ENCODE peak calls at places on chromosomes 2 and 18, in six cellular contexts. One of them, this sample, is unnamed. For H4K20me1, the result is how much of the 10 kb centered on the place peaks cover.

GRCh38 chr18:38747153-38747552 is 1181.6 kb upstream of the CELF4 start:
- DNase-seq in OCI-LY7: no peak
- DNase-seq in HCT116: no peak
- DNase-seq in fibroblast of lung: no peak
- DNase-seq in astrocyte: no peak
- DNase-seq in MM.1S: peak
- DNase-seq in this sample: no peak

GRCh38 chr2:232421189-232421785 is 14.6 kb downstream of the ALPG start:
- DNase-seq in HCT116: peak
- DNase-seq in astrocyte: no peak
- DNase-seq in OCI-LY7: no peak
- DNase-seq in MM.1S: no peak
- DNase-seq in fibroblast of lung: no peak
- DNase-seq in this sample: no peak

GRCh38 chr18:6022840-6023239 is 127.5 kb upstream of the TMEM200C start:
- DNase-seq in OCI-LY7: no peak
- DNase-seq in HCT116: no peak
- DNase-seq in astrocyte: peak
- DNase-seq in fibroblast of lung: peak
- DNase-seq in MM.1S: no peak
- DNase-seq in this sample: no peak

GRCh38 chr2:26927221-26927620 is 43.2 kb upstream of the MAPRE3 start:
- DNase-seq in OCI-LY7: no peak
- DNase-seq in astrocyte: no peak
- DNase-seq in HCT116: no peak
- DNase-seq in fibroblast of lung: no peak
- DNase-seq in MM.1S: no peak
- DNase-seq in this sample: no peak

GRCh38 chr18:45370190-45371010 is 244.9 kb upstream of the SLC14A2 start:
- DNase-seq in astrocyte: peak
- DNase-seq in MM.1S: no peak
- DNase-seq in HCT116: no peak
- DNase-seq in fibroblast of lung: peak
- DNase-seq in OCI-LY7: no peak
- DNase-seq in this sample: no peak

GRCh38 chr2:23350026-23350791 is 34.8 kb upstream of the KLHL29 start:
- DNase-seq in astrocyte: no peak
- DNase-seq in OCI-LY7: no peak
- DNase-seq in MM.1S: no peak
- DNase-seq in HCT116: no peak
- DNase-seq in fibroblast of lung: no peak
- DNase-seq in this sample: no peak

GRCh38 chr18:21330122-21330701 is 88.2 kb downstream of the GREB1L start:
- DNase-seq in fibroblast of lung: peak
- DNase-seq in MM.1S: no peak
- DNase-seq in OCI-LY7: no peak
- DNase-seq in astrocyte: peak
- DNase-seq in HCT116: peak
- DNase-seq in this sample: no peak

GRCh38 chr18:22542400-22542835 is 124.7 kb upstream of the CTAGE1 start:
- DNase-seq in astrocyte: peak
- DNase-seq in OCI-LY7: no peak
- DNase-seq in HCT116: no peak
- DNase-seq in fibroblast of lung: peak
- DNase-seq in MM.1S: no peak
- DNase-seq in this sample: no peak

GRCh38 chr2:219124379-219125110 is 36.1 kb downstream of the NHEJ1 start:
- DNase-seq in astrocyte: peak
- DNase-seq in OCI-LY7: no peak
- DNase-seq in fibroblast of lung: peak
- DNase-seq in MM.1S: no peak
- DNase-seq in HCT116: no peak
- DNase-seq in this sample: peak

GRCh38 chr2:67039701-67040100 is 357.4 kb upstream of the ETAA1 start:
- DNase-seq in astrocyte: no peak
- DNase-seq in fibroblast of lung: no peak
- DNase-seq in MM.1S: no peak
- DNase-seq in OCI-LY7: no peak
- DNase-seq in HCT116: no peak
- DNase-seq in this sample: no peak

GRCh38 chr2:10452334-10452733 is 4.2 kb upstream of the ODC1 start:
- DNase-seq in HCT116: no peak
- DNase-seq in fibroblast of lung: peak
- DNase-seq in astrocyte: peak
- DNase-seq in MM.1S: no peak
- DNase-seq in OCI-LY7: no peak
- DNase-seq in this sample: no peak

GRCh38 chr2:121697108-121697631 is 39.5 kb downstream of the NIFK start:
- DNase-seq in OCI-LY7: no peak
- DNase-seq in astrocyte: peak
- DNase-seq in HCT116: no peak
- DNase-seq in fibroblast of lung: no peak
- DNase-seq in MM.1S: no peak
- DNase-seq in this sample: no peak

GRCh38 chr2:156574112-156574511 is 137.9 kb downstream of the GPD2 start:
- DNase-seq in astrocyte: no peak
- DNase-seq in fibroblast of lung: no peak
- DNase-seq in OCI-LY7: no peak
- DNase-seq in MM.1S: no peak
- DNase-seq in HCT116: no peak
- DNase-seq in this sample: no peak

GRCh38 chr2:200168641-200169265 is 137.7 kb upstream of the SPATS2L start:
- DNase-seq in astrocyte: peak
- DNase-seq in fibroblast of lung: no peak
- DNase-seq in HCT116: no peak
- DNase-seq in OCI-LY7: no peak
- DNase-seq in MM.1S: no peak
- DNase-seq in this sample: no peak

GRCh38 chr18:69659142-69659651 is 258.5 kb downstream of the DOK6 start:
- DNase-seq in fibroblast of lung: no peak
- DNase-seq in OCI-LY7: no peak
- DNase-seq in MM.1S: no peak
- DNase-seq in HCT116: no peak
- DNase-seq in astrocyte: no peak
- DNase-seq in this sample: no peak

GRCh38 chr2:209578394-209579006 is 154.7 kb downstream of the MAP2 start:
- DNase-seq in astrocyte: no peak
- DNase-seq in MM.1S: no peak
- DNase-seq in fibroblast of lung: no peak
- DNase-seq in OCI-LY7: no peak
- DNase-seq in HCT116: no peak
- DNase-seq in this sample: no peak

GRCh38 chr18:78655921-78656320 is 323.7 kb upstream of the SALL3 start:
- DNase-seq in MM.1S: no peak
- DNase-seq in HCT116: no peak
- DNase-seq in astrocyte: no peak
- DNase-seq in OCI-LY7: no peak
- DNase-seq in fibroblast of lung: no peak
- DNase-seq in this sample: no peak

GRCh38 chr2:112691761-112692370 is 29.0 kb upstream of the NT5DC4 start:
- DNase-seq in HCT116: no peak
- DNase-seq in MM.1S: no peak
- DNase-seq in astrocyte: peak
- DNase-seq in fibroblast of lung: no peak
- DNase-seq in OCI-LY7: no peak
- DNase-seq in this sample: no peak

GRCh38 chr2:85648619-85649018 is 19.4 kb downstream of the SFTPB start:
- DNase-seq in HCT116: no peak
- DNase-seq in OCI-LY7: peak
- DNase-seq in astrocyte: no peak
- DNase-seq in fibroblast of lung: peak
- DNase-seq in MM.1S: peak
- DNase-seq in this sample: peak

GRCh38 chr18:72848534-72849237 is 19.1 kb downstream of the NETO1 start:
- DNase-seq in OCI-LY7: no peak
- DNase-seq in fibroblast of lung: no peak
- DNase-seq in astrocyte: peak
- DNase-seq in HCT116: no peak
- DNase-seq in MM.1S: peak
- DNase-seq in this sample: no peak

GRCh38 chr2:108171652-108172051 is 68.1 kb upstream of the SULT1C3 start:
- DNase-seq in OCI-LY7: no peak
- DNase-seq in MM.1S: no peak
- DNase-seq in astrocyte: no peak
- DNase-seq in fibroblast of lung: no peak
- DNase-seq in HCT116: no peak
- DNase-seq in this sample: no peak

GRCh38 chr2:51103205-51103604 is 71.3 kb upstream of the NRXN1 start:
- DNase-seq in OCI-LY7: no peak
- DNase-seq in MM.1S: no peak
- DNase-seq in astrocyte: peak
- DNase-seq in HCT116: peak
- DNase-seq in fibroblast of lung: peak
- DNase-seq in this sample: no peak

GRCh38 chr2:126227250-126227649 is 428.7 kb upstream of the GYPC start:
- DNase-seq in OCI-LY7: no peak
- DNase-seq in HCT116: no peak
- DNase-seq in astrocyte: no peak
- DNase-seq in MM.1S: no peak
- DNase-seq in fibroblast of lung: peak
- DNase-seq in this sample: no peak

GRCh38 chr2:238506669-238507068 is 79.9 kb downstream of the ASB1 start:
- DNase-seq in MM.1S: no peak
- DNase-seq in astrocyte: no peak
- DNase-seq in HCT116: no peak
- DNase-seq in fibroblast of lung: no peak
- DNase-seq in OCI-LY7: no peak
- DNase-seq in this sample: no peak

GRCh38 chr2:37781028-37781427 is 109.6 kb upstream of the CDC42EP3 start:
- DNase-seq in OCI-LY7: no peak
- DNase-seq in astrocyte: peak
- DNase-seq in fibroblast of lung: peak
- DNase-seq in MM.1S: no peak
- DNase-seq in HCT116: no peak
- DNase-seq in this sample: no peak

GRCh38 chr2:228655341-228655740 is 473.9 kb upstream of the SPHKAP start:
- DNase-seq in astrocyte: peak
- DNase-seq in OCI-LY7: no peak
- DNase-seq in MM.1S: no peak
- DNase-seq in HCT116: no peak
- DNase-seq in fibroblast of lung: no peak
- DNase-seq in this sample: no peak

GRCh38 chr2:24489942-24490673 is 946 bp upstream of the NCOA1 start:
- DNase-seq in MM.1S: peak
- DNase-seq in astrocyte: peak
- DNase-seq in OCI-LY7: no peak
- DNase-seq in fibroblast of lung: peak
- DNase-seq in HCT116: no peak
- DNase-seq in this sample: no peak

GRCh38 chr18:45621068-45621511 is 5.8 kb downstream of the SLC14A2 start:
- DNase-seq in MM.1S: peak
- DNase-seq in OCI-LY7: peak
- DNase-seq in HCT116: peak
- DNase-seq in fibroblast of lung: peak
- DNase-seq in astrocyte: no peak
- DNase-seq in this sample: peak

GRCh38 chr2:146870691-146871090 is 974.1 kb upstream of the ACVR2A start:
- DNase-seq in HCT116: no peak
- DNase-seq in fibroblast of lung: no peak
- DNase-seq in astrocyte: no peak
- DNase-seq in MM.1S: no peak
- DNase-seq in OCI-LY7: no peak
- DNase-seq in this sample: no peak

GRCh38 chr18:45384137-45384998 is 230.9 kb upstream of the SLC14A2 start:
- DNase-seq in MM.1S: peak
- DNase-seq in astrocyte: peak
- DNase-seq in OCI-LY7: peak
- DNase-seq in fibroblast of lung: peak
- DNase-seq in HCT116: peak
- DNase-seq in this sample: peak

GRCh38 chr2:241325257-241325656 is 9.5 kb downstream of the SEPTIN2 start:
- DNase-seq in astrocyte: no peak
- DNase-seq in fibroblast of lung: no peak
- DNase-seq in HCT116: no peak
- DNase-seq in OCI-LY7: no peak
- DNase-seq in MM.1S: no peak
- DNase-seq in this sample: no peak
- H4K20me1 ChIP-seq in astrocyte: half or more
- H4K20me1 ChIP-seq in fibroblast of lung: under half
- H4K20me1 ChIP-seq in HCT116: under half
- H4K20me1 ChIP-seq in OCI-LY7: under half
- H4K20me1 ChIP-seq in MM.1S: under half
- H4K20me1 ChIP-seq in this sample: half or more

GRCh38 chr2:68251187-68251854 is 1.0 kb downstream of the PPP3R1 start:
- DNase-seq in HCT116: peak
- DNase-seq in OCI-LY7: peak
- DNase-seq in MM.1S: peak
- DNase-seq in astrocyte: peak
- DNase-seq in fibroblast of lung: peak
- DNase-seq in this sample: peak
- H4K20me1 ChIP-seq in HCT116: under half
- H4K20me1 ChIP-seq in OCI-LY7: under half
- H4K20me1 ChIP-seq in MM.1S: under half
- H4K20me1 ChIP-seq in astrocyte: half or more
- H4K20me1 ChIP-seq in fibroblast of lung: under half
- H4K20me1 ChIP-seq in this sample: under half

GRCh38 chr2:217994776-217995274 is 8.0 kb downstream of the TNS1 start:
- DNase-seq in HCT116: no peak
- DNase-seq in astrocyte: peak
- DNase-seq in fibroblast of lung: peak
- DNase-seq in OCI-LY7: no peak
- DNase-seq in MM.1S: no peak
- DNase-seq in this sample: no peak
- H4K20me1 ChIP-seq in HCT116: under half
- H4K20me1 ChIP-seq in astrocyte: under half
- H4K20me1 ChIP-seq in fibroblast of lung: under half
- H4K20me1 ChIP-seq in OCI-LY7: under half
- H4K20me1 ChIP-seq in MM.1S: under half
- H4K20me1 ChIP-seq in this sample: under half

GRCh38 chr2:127365211-127365643 is 22.5 kb downstream of the MAP3K2 start:
- DNase-seq in HCT116: no peak
- DNase-seq in OCI-LY7: no peak
- DNase-seq in astrocyte: no peak
- DNase-seq in fibroblast of lung: no peak
- DNase-seq in MM.1S: no peak
- DNase-seq in this sample: no peak

GRCh38 chr2:127362971-127363370 is 24.8 kb downstream of the MAP3K2 start:
- DNase-seq in astrocyte: no peak
- DNase-seq in fibroblast of lung: peak
- DNase-seq in MM.1S: no peak
- DNase-seq in OCI-LY7: no peak
- DNase-seq in HCT116: no peak
- DNase-seq in this sample: no peak

GRCh38 chr2:127360242-127360641 is 27.5 kb downstream of the MAP3K2 start:
- DNase-seq in fibroblast of lung: no peak
- DNase-seq in astrocyte: no peak
- DNase-seq in MM.1S: no peak
- DNase-seq in OCI-LY7: no peak
- DNase-seq in HCT116: no peak
- DNase-seq in this sample: no peak

GRCh38 chr2:127361929-127362328 is 25.8 kb downstream of the MAP3K2 start:
- DNase-seq in HCT116: no peak
- DNase-seq in fibroblast of lung: peak
- DNase-seq in MM.1S: no peak
- DNase-seq in astrocyte: peak
- DNase-seq in OCI-LY7: no peak
- DNase-seq in this sample: no peak

GRCh38 chr2:127362486-127362885 is 25.3 kb downstream of the MAP3K2 start:
- DNase-seq in fibroblast of lung: no peak
- DNase-seq in HCT116: no peak
- DNase-seq in MM.1S: no peak
- DNase-seq in OCI-LY7: no peak
- DNase-seq in astrocyte: no peak
- DNase-seq in this sample: no peak
- H4K20me1 ChIP-seq in fibroblast of lung: under half
- H4K20me1 ChIP-seq in HCT116: under half
- H4K20me1 ChIP-seq in MM.1S: under half
- H4K20me1 ChIP-seq in OCI-LY7: under half
- H4K20me1 ChIP-seq in astrocyte: half or more
- H4K20me1 ChIP-seq in this sample: under half